ENCODE peak calls at places on chromosomes 7 and 10, in four cellular contexts. K is CD4-positive, alpha-beta T cell; T is suprapubic skin; I is breast epithelium. G is an unnamed sample.

GRCh38 chr7:10655031-10655430 is 318.6 kb upstream of the PHF14 start:
- DNase-seq in K (no peak), T (no peak), I (no peak), G (no peak)

GRCh38 chr10:93379366-93380042 is 102.6 kb downstream of the MYOF start:
- DNase-seq in K (no peak), T (no peak), I (no peak), G (no peak)

GRCh38 chr7:101625076-101625914 is 3.8 kb downstream of the MYL10 start:
- DNase-seq in K (no peak), T (no peak), I (no peak), G (no peak)

GRCh38 chr10:117980216-117980615 is 66.5 kb downstream of the RAB11FIP2 start:
- DNase-seq in K (no peak), T (no peak), I (no peak), G (peak; percentile 63)

GRCh38 chr10:77030408-77030717 is 607.2 kb downstream of the KCNMA1 start:
- DNase-seq in K (no peak), T (no peak), I (no peak), G (no peak)

GRCh38 chr10:79126351-79126750 is 57.6 kb downstream of the ZMIZ1 start:
- DNase-seq in K (no peak), T (no peak), I (no peak), G (no peak)

GRCh38 chr7:134691820-134692705 is 45.4 kb downstream of the BPGM start:
- DNase-seq in K (no peak), T (no peak), I (no peak), G (no peak)

GRCh38 chr10:114876602-114877300 is 55.2 kb downstream of the FHIP2A start:
- DNase-seq in K (no peak), T (peak; percentile 86), I (peak; percentile 73), G (no peak)

GRCh38 chr7:134468054-134468453 is 9.2 kb upstream of the AKR1B1 start:
- DNase-seq in K (no peak), T (no peak), I (no peak), G (no peak)

GRCh38 chr10:22475857-22476600 is 130.7 kb downstream of the SPAG6 start:
- DNase-seq in K (no peak), T (no peak), I (no peak), G (no peak)

GRCh38 chr7:55838595-55838994 is 24.0 kb downstream of the SEPTIN14 start:
- DNase-seq in K (no peak), T (no peak), I (no peak), G (no peak)

GRCh38 chr7:98276241-98276761 is 5.2 kb upstream of the BRI3 start:
- DNase-seq in K (no peak), T (no peak), I (no peak), G (no peak)

GRCh38 chr7:107768263-107768662 is 24.3 kb downstream of the CBLL1 start:
- DNase-seq in K (no peak), T (no peak), I (no peak), G (peak; percentile 40)

GRCh38 chr10:93629636-93630291 is 17.4 kb downstream of the PDE6C start:
- DNase-seq in K (no peak), T (no peak), I (no peak), G (no peak)

GRCh38 chr7:126213876-126214275 is 1038.9 kb downstream of the GRM8 start:
- DNase-seq in K (no peak), T (no peak), I (no peak), G (no peak)

GRCh38 chr7:148483515-148483914 is 107.1 kb upstream of the C7orf33 start:
- DNase-seq in K (no peak), T (peak; percentile 59), I (no peak), G (no peak)

GRCh38 chr10:88289342-88289741 is 293.8 kb downstream of the RNLS start:
- DNase-seq in K (no peak), T (no peak), I (no peak), G (no peak)

GRCh38 chr7:77826300-77826699 is 27.7 kb downstream of the PHTF2 start:
- DNase-seq in K (no peak), T (no peak), I (no peak), G (no peak)

GRCh38 chr10:93821051-93821772 is 63.5 kb downstream of the LGI1 start:
- DNase-seq in K (no peak), T (no peak), I (no peak), G (no peak)

GRCh38 chr10:123160311-123160980 is 6.2 kb downstream of the BUB3 start:
- DNase-seq in K (no peak), T (no peak), I (no peak), G (no peak)

GRCh38 chr7:100093054-100093453 is 4.3 kb downstream of the COPS6 start:
- DNase-seq in K (no peak), T (no peak), I (no peak), G (no peak)

GRCh38 chr7:123871998-123872867 is 27.3 kb downstream of the HYAL4 start:
- DNase-seq in K (no peak), T (no peak), I (no peak), G (no peak)

GRCh38 chr10:60024506-60024905 is 118.2 kb upstream of the CCDC6 start:
- DNase-seq in K (no peak), T (no peak), I (no peak), G (no peak)

GRCh38 chr10:1199897-1200721 is 143.9 kb downstream of the WDR37 start:
- DNase-seq in K (no peak), T (peak; percentile 76), I (no peak), G (no peak)
- H3K27ac ChIP-seq in K (no peak overlapping the region), T (no peak overlapping the region), I (no peak overlapping the region), G (no peak overlapping the region)

GRCh38 chr7:47544416-47544815 is 37.5 kb downstream of the TNS3 start:
- DNase-seq in K (no peak), T (no peak), I (no peak), G (no peak)
- H3K27ac ChIP-seq in K (no peak overlapping the region), T (no peak overlapping the region), I (no peak overlapping the region), G (no peak overlapping the region)

GRCh38 chr7:18198868-18199267 is 171.2 kb upstream of the PRPS1L1 start:
- DNase-seq in K (no peak), T (no peak), I (no peak), G (no peak)

GRCh38 chr7:18192228-18192627 is 164.6 kb upstream of the PRPS1L1 start:
- DNase-seq in K (no peak), T (no peak), I (no peak), G (no peak)

GRCh38 chr7:18201349-18201748 is 173.7 kb upstream of the PRPS1L1 start:
- DNase-seq in K (no peak), T (no peak), I (no peak), G (no peak)

GRCh38 chr7:18200855-18201254 is 173.2 kb upstream of the PRPS1L1 start:
- DNase-seq in K (no peak), T (no peak), I (no peak), G (no peak)

GRCh38 chr7:18196638-18197037 is 169.0 kb upstream of the PRPS1L1 start:
- DNase-seq in K (no peak), T (no peak), I (no peak), G (no peak)
- H3K27ac ChIP-seq in K (no peak overlapping the region), T (no peak overlapping the region), I (no peak overlapping the region), G (no peak overlapping the region)

GRCh38 chr10:127386606-127387327 is 162.3 kb upstream of the NPS start:
- DNase-seq in K (no peak), T (no peak), I (no peak), G (no peak)

GRCh38 chr10:127378628-127379027 is 170.5 kb upstream of the NPS start:
- DNase-seq in K (no peak), T (no peak), I (no peak), G (no peak)

DNA sequence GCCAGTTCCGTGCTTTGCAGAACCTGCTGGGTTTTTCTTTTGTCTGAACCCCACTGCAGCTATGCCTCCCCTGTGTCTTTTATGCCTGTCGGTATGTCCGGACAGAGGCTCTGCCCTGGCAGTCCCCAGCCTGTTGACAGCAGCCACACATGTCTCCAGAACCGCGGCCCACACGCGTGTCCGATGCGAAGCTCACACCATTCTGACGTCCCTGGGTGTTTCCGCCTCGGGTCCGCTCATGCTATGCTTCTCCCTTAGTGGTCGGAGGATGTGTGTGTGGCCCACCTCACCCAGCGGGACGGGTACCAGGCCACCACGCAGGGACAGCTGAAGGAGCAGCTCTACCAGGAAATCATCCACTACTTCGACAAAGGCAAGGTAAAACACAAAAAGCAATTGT is 164.6 kb upstream of the NPS start:
- DNase-seq in K (no peak), T (no peak), I (peak; percentile 17), G (no peak)
- H3K27ac ChIP-seq in K (no peak overlapping the region), T (no peak overlapping the region), I (no peak overlapping the region), G (no peak overlapping the region)

GRCh38 chr7:47328392-47329319 is 253.3 kb downstream of the TNS3 start:
- DNase-seq in K (no peak), T (peak; percentile 50), I (no peak), G (no peak)
- H3K27ac ChIP-seq in K (no peak overlapping the region), T (peak overlapping the region; percentile 78), I (peak overlapping the region; percentile 89), G (no peak overlapping the region)

GRCh38 chr7:27238979-27239779 is 3.4 kb upstream of the EVX1 start:
- DNase-seq in K (no peak), T (no peak), I (no peak), G (no peak)
- H3K27ac ChIP-seq in K (no peak overlapping the region), T (no peak overlapping the region), I (no peak overlapping the region), G (no peak overlapping the region)

GRCh38 chr7:15801041-15801440 is 114.6 kb upstream of the MEOX2 start:
- DNase-seq in K (no peak), T (no peak), I (no peak), G (no peak)

GRCh38 chr7:15801565-15801964 is 115.1 kb upstream of the MEOX2 start:
- DNase-seq in K (no peak), T (no peak), I (no peak), G (no peak)
- H3K27ac ChIP-seq in K (no peak overlapping the region), T (no peak overlapping the region), I (peak overlapping the region; percentile 38), G (no peak overlapping the region)

GRCh38 chr10:110447886-110448285 is 49.8 kb upstream of the DUSP5 start:
- DNase-seq in K (no peak), T (peak; percentile 7), I (no peak), G (no peak)
- H3K27ac ChIP-seq in K (no peak overlapping the region), T (no peak overlapping the region), I (no peak overlapping the region), G (peak overlapping the region; percentile 80)

GRCh38 chr7:24619978-24620377 is 46.7 kb downstream of the PALS2 start:
- DNase-seq in K (no peak), T (no peak), I (no peak), G (no peak)
- H3K27ac ChIP-seq in K (no peak overlapping the region), T (no peak overlapping the region), I (no peak overlapping the region), G (no peak overlapping the region)

DNA sequence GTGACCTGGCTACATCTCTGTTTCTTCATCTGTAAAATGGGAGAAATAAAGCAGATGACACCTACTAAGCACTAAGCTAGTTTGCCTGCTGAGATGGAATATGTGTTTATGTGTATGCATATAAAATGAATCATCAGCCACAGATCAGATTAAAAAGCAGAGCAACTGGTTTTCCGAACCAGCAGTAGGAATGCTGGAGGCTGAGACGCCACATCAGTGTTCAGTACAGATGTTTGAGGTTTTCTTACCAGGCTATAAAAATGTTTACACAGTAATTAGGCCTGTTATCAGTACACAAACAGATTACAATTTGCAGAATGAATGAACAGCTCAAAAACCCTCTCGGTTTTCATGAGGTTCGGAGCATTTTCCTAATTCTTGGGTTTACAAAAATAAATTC is 85.8 kb downstream of the CALN1 start:
- DNase-seq in K (no peak), T (no peak), I (no peak), G (peak; percentile 70)
- H3K27ac ChIP-seq in K (no peak overlapping the region), T (no peak overlapping the region), I (no peak overlapping the region), G (no peak overlapping the region)

G was measured in epithelial cell of prostate.